ENCODE peak calls at places on chromosomes 6 and 20, in nine cellular contexts. G is stimulated activated CD4-positive, alpha-beta T cell treated with anti-CD3 and anti-CD28 coated beads, Interleukin-4, amount 100 ng/mL, for 48 hours; R is ELR; U is DMS79; I is amniotic stem cell; C is osteoblast; K is GM03348; J is activated CD4-positive, alpha-beta T cell treated with anti-CD3 and anti-CD28 coated beads, Interleukin-2, amount 50 U/mL, for 1 hour; E is foreskin melanocyte. S is an unnamed sample.

GRCh38 chr6:138468320-138469015 is 30.8 kb downstream of the NHSL1 start:
- DNase-seq in G (no peak), R (peak; percentile 76), U (no peak), I (no peak), C (no peak), K (no peak), J (no peak), E (no peak), S (no peak)

GRCh38 chr20:62719250-62719945 is 10.8 kb downstream of the NTSR1 start:
- DNase-seq in G (no peak), R (peak; percentile 29), U (no peak), I (no peak), C (no peak), K (no peak), J (no peak), E (no peak), S (no peak)

GRCh38 chr6:163418273-163419029 is 3.9 kb downstream of the QKI start:
- DNase-seq in G (no peak), R (no peak), U (no peak), I (no peak), C (no peak), K (no peak), J (no peak), E (no peak), S (no peak)

GRCh38 chr20:48102821-48103635 is 317.7 kb upstream of the SULF2 start:
- DNase-seq in G (no peak), R (no peak), U (no peak), I (no peak), C (no peak), K (no peak), J (no peak), E (no peak), S (no peak)

GRCh38 chr20:35187584-35188190 is 15.8 kb downstream of the PROCR start:
- DNase-seq in G (no peak), R (no peak), U (no peak), I (no peak), C (peak; percentile 15), K (no peak), J (no peak), E (no peak), S (no peak)

GRCh38 chr6:46948699-46949098 is 27.0 kb upstream of the ADGRF5 start:
- DNase-seq in G (no peak), R (peak; percentile 20), U (no peak), I (no peak), C (no peak), K (no peak), J (no peak), E (no peak), S (no peak)

GRCh38 chr6:105545947-105546710 is 143.2 kb upstream of the PREP start:
- DNase-seq in G (no peak), R (peak; percentile 93), U (no peak), I (peak; percentile 21), C (no peak), K (peak; percentile 77), J (no peak), E (no peak), S (no peak)

GRCh38 chr6:143336446-143337152 is 113.9 kb downstream of the ADAT2 start:
- DNase-seq in G (no peak), R (peak; percentile 87), U (no peak), I (no peak), C (no peak), K (no peak), J (no peak), E (no peak), S (no peak)

GRCh38 chr6:154683756-154684523 is 49.3 kb upstream of the SCAF8 start:
- DNase-seq in G (no peak), R (peak; percentile 64), U (no peak), I (no peak), C (peak; percentile 93), K (peak; percentile 63), J (no peak), E (no peak), S (no peak)

GRCh38 chr6:17673543-17674254 is 33.0 kb downstream of the NUP153 start:
- DNase-seq in G (no peak), R (peak; percentile 24), U (no peak), I (no peak), C (no peak), K (no peak), J (no peak), E (no peak), S (no peak)

GRCh38 chr20:38228436-38228835 is 32.1 kb downstream of the KIAA1755 start:
- DNase-seq in G (no peak), R (peak; percentile 37), U (no peak), I (no peak), C (peak; percentile 68), K (no peak), J (no peak), E (no peak), S (no peak)

GRCh38 chr6:80638222-80639055 is 532.0 kb downstream of the BCKDHB start:
- DNase-seq in G (no peak), R (peak; percentile 96), U (peak; percentile 36), I (peak; percentile 65), C (peak; percentile 45), K (peak; percentile 41), J (no peak), E (peak; percentile 85), S (no peak)

GRCh38 chr20:53869466-53870258 is 200.7 kb downstream of the BCAS1 start:
- DNase-seq in G (peak; percentile 42), R (peak; percentile 91), U (peak; percentile 44), I (no peak), C (no peak), K (peak; percentile 42), J (peak; percentile 64), E (no peak), S (peak; percentile 63)

GRCh38 chr6:35425284-35425683 is 26.9 kb upstream of the FANCE start:
- DNase-seq in G (no peak), R (peak; percentile 96), U (no peak), I (peak; percentile 54), C (peak; percentile 98), K (peak; percentile 90), J (no peak), E (peak; percentile 84), S (no peak)

GRCh38 chr6:109718991-109719390 is 27.9 kb downstream of the FIG4 start:
- DNase-seq in G (no peak), R (peak; percentile 24), U (no peak), I (no peak), C (no peak), K (no peak), J (no peak), E (no peak), S (no peak)

GRCh38 chr6:9334979-9335378 is 899.6 kb upstream of the SLC35B3 start:
- DNase-seq in G (no peak), R (no peak), U (no peak), I (no peak), C (no peak), K (no peak), J (no peak), E (no peak), S (no peak)

GRCh38 chr6:106637718-106638341 is 8.5 kb downstream of the QRSL1 start:
- DNase-seq in G (no peak), R (no peak), U (no peak), I (no peak), C (no peak), K (no peak), J (no peak), E (no peak), S (no peak)

GRCh38 chr20:59958626-59959025 is 403 bp downstream of the CDH26 start:
- DNase-seq in G (no peak), R (no peak), U (no peak), I (no peak), C (no peak), K (no peak), J (no peak), E (no peak), S (no peak)

GRCh38 chr20:40489886-40490285 is 199.2 kb downstream of the MAFB start:
- DNase-seq in G (no peak), R (peak; percentile 86), U (no peak), I (no peak), C (peak; percentile 65), K (peak; percentile 56), J (no peak), E (peak; percentile 94), S (no peak)

GRCh38 chr6:153994811-153995210 is 44.2 kb upstream of the OPRM1 start:
- DNase-seq in G (no peak), R (no peak), U (no peak), I (no peak), C (no peak), K (no peak), J (no peak), E (no peak), S (no peak)

GRCh38 chr6:157825243-157825904 is 2.3 kb downstream of the SNX9 start:
- DNase-seq in G (no peak), R (no peak), U (no peak), I (no peak), C (peak; percentile 86), K (no peak), J (no peak), E (no peak), S (no peak)

GRCh38 chr6:155710704-155711103 is 255.1 kb upstream of the NOX3 start:
- DNase-seq in G (no peak), R (no peak), U (no peak), I (no peak), C (no peak), K (no peak), J (no peak), E (no peak), S (no peak)

GRCh38 chr6:169559001-169559441 is 142.8 kb downstream of the WDR27 start:
- DNase-seq in G (no peak), R (peak; percentile 19), U (no peak), I (no peak), C (peak; percentile 91), K (peak; percentile 68), J (no peak), E (no peak), S (no peak)

GRCh38 chr6:14467591-14467990 is 350.0 kb downstream of the CD83 start:
- DNase-seq in G (no peak), R (peak; percentile 26), U (no peak), I (no peak), C (no peak), K (peak; percentile 61), J (no peak), E (no peak), S (no peak)

GRCh38 chr6:23547851-23548250 is 578.2 kb upstream of the NRSN1 start:
- DNase-seq in G (no peak), R (no peak), U (no peak), I (no peak), C (no peak), K (no peak), J (no peak), E (no peak), S (no peak)

GRCh38 chr20:47464380-47465101 is 37.1 kb upstream of the NCOA3 start:
- DNase-seq in G (no peak), R (peak; percentile 99), U (no peak), I (peak; percentile 94), C (peak; percentile 91), K (peak; percentile 86), J (no peak), E (peak; percentile 79), S (no peak)

GRCh38 chr20:51800769-51801219 is 1.5 kb downstream of the SALL4 start:
- DNase-seq in G (no peak), R (peak; percentile 34), U (no peak), I (no peak), C (peak; percentile 85), K (peak; percentile 39), J (no peak), E (no peak), S (no peak)

GRCh38 chr6:90219168-90219985 is 77.3 kb downstream of the BACH2 start:
- DNase-seq in G (no peak), R (peak; percentile 30), U (peak; percentile 84), I (no peak), C (no peak), K (peak; percentile 66), J (no peak), E (no peak), S (no peak)

GRCh38 chr20:21048841-21049273 is 57.3 kb downstream of the LINC00237 start:
- DNase-seq in G (peak; percentile 64), R (peak; percentile 32), U (no peak), I (no peak), C (peak; percentile 54), K (peak; percentile 54), J (peak; percentile 52), E (peak; percentile 9), S (peak; percentile 31)

GRCh38 chr20:50335105-50335504 is 144.5 kb downstream of the CEBPB start:
- DNase-seq in G (no peak), R (peak; percentile 40), U (no peak), I (no peak), C (no peak), K (no peak), J (no peak), E (no peak), S (no peak)

GRCh38 chr6:34115396-34116314 is 30.2 kb downstream of the GRM4 start:
- DNase-seq in G (peak; percentile 3), R (peak; percentile 25), U (no peak), I (no peak), C (no peak), K (peak; percentile 58), J (peak; percentile 3), E (no peak), S (no peak)